ENCODE peak calls at places on chromosome 12, in seven cellular contexts. H is HEK293T, O is GM19239, F is fibroblast of lung, D is left ventricle myocardium superior, Y is AG04449, K is DMS53. Z is an unnamed sample.

GRCh38 chr12:8662592-8662991 is at the start of gene MFAP5:
- DNase-seq in H (no peak), O (no peak), F (peak), D (no peak), Y (peak), K (no peak), Z (no peak)

GRCh38 chr12:22935090-22935489 is 310.1 kb downstream of the ETNK1 start:
- DNase-seq in H (peak), O (no peak), F (no peak), D (peak), Y (no peak), K (no peak), Z (no peak)

GRCh38 chr12:52903285-52903854 is 1.5 kb downstream of the KRT8 start:
- DNase-seq in H (peak), O (peak), F (peak), D (peak), Y (no peak), K (peak), Z (peak)

GRCh38 chr12:12017135-12017581 is 53.6 kb upstream of the BCL2L14 start:
- DNase-seq in H (no peak), O (no peak), F (peak), D (peak), Y (no peak), K (no peak), Z (no peak)

GRCh38 chr12:42364692-42365091 is 38.7 kb downstream of the PPHLN1 start:
- DNase-seq in H (peak), O (no peak), F (no peak), D (no peak), Y (no peak), K (no peak), Z (no peak)

GRCh38 chr12:24494401-24494800 is 454.5 kb downstream of the BCAT1 start:
- DNase-seq in H (no peak), O (no peak), F (peak), D (no peak), Y (no peak), K (no peak), Z (no peak)

GRCh38 chr12:52243774-52244614 is 11.0 kb downstream of the KRT7 start:
- DNase-seq in H (no peak), O (peak), F (peak), D (peak), Y (peak), K (peak), Z (peak)

GRCh38 chr12:38588618-38589309 is 272.2 kb downstream of the ALG10B start:
- DNase-seq in H (no peak), O (no peak), F (no peak), D (no peak), Y (no peak), K (no peak), Z (no peak)

GRCh38 chr12:76820888-76821482 is 57.1 kb downstream of the ZDHHC17 start:
- DNase-seq in H (peak), O (no peak), F (peak), D (peak), Y (no peak), K (peak), Z (no peak)

GRCh38 chr12:106084048-106084671 is 54.6 kb downstream of the NUAK1 start:
- DNase-seq in H (peak), O (no peak), F (peak), D (no peak), Y (peak), K (no peak), Z (no peak)

GRCh38 chr12:31323466-31324115 is 2.4 kb downstream of the SINHCAF start:
- DNase-seq in H (no peak), O (no peak), F (no peak), D (no peak), Y (no peak), K (peak), Z (peak)

GRCh38 chr12:89883630-89884364 is 175.2 kb upstream of the ATP2B1 start:
- DNase-seq in H (no peak), O (no peak), F (peak), D (no peak), Y (no peak), K (no peak), Z (no peak)

GRCh38 chr12:25020621-25021243 is 71.8 kb upstream of the BCAT1 start:
- DNase-seq in H (no peak), O (peak), F (no peak), D (no peak), Y (no peak), K (no peak), Z (no peak)

GRCh38 chr12:97169922-97170321 is 262.9 kb downstream of the NEDD1 start:
- DNase-seq in H (no peak), O (no peak), F (no peak), D (no peak), Y (no peak), K (no peak), Z (no peak)

GRCh38 chr12:60977966-60978365 is 1282.2 kb upstream of the USP15 start:
- DNase-seq in H (peak), O (no peak), F (no peak), D (no peak), Y (no peak), K (peak), Z (no peak)

GRCh38 chr12:49089831-49090773 is 4.5 kb downstream of the DHH start:
- DNase-seq in H (no peak), O (no peak), F (peak), D (peak), Y (no peak), K (peak), Z (no peak)

GRCh38 chr12:109999983-110000505 is 814 bp downstream of the ANKRD13A start:
- DNase-seq in H (no peak), O (no peak), F (peak), D (peak), Y (no peak), K (peak), Z (peak)

GRCh38 chr12:106195638-106196037 is 52.2 kb downstream of the CKAP4 start:
- DNase-seq in H (no peak), O (no peak), F (peak), D (peak), Y (peak), K (no peak), Z (peak)

GRCh38 chr12:30134229-30134628 is 350.5 kb upstream of the TMTC1 start:
- DNase-seq in H (peak), O (no peak), F (no peak), D (no peak), Y (no peak), K (peak), Z (no peak)

GRCh38 chr12:109967383-109968031 is 28.7 kb downstream of the GIT2 start:
- DNase-seq in H (no peak), O (no peak), F (no peak), D (no peak), Y (no peak), K (no peak), Z (peak)

GRCh38 chr12:109710747-109711595 is 2.7 kb upstream of the FAM222A start:
- DNase-seq in H (no peak), O (no peak), F (no peak), D (no peak), Y (peak), K (peak), Z (no peak)

GRCh38 chr12:30357712-30358111 is 338.0 kb downstream of the IPO8 start:
- DNase-seq in H (no peak), O (no peak), F (peak), D (peak), Y (no peak), K (no peak), Z (no peak)

GRCh38 chr12:53502983-53503728 is 2.1 kb downstream of the TARBP2 start:
- DNase-seq in H (no peak), O (no peak), F (no peak), D (no peak), Y (no peak), K (no peak), Z (no peak)

GRCh38 chr12:130818381-130819247 is 20.4 kb downstream of the STX2 start:
- DNase-seq in H (peak), O (peak), F (peak), D (peak), Y (no peak), K (peak), Z (peak)

GRCh38 chr12:80761818-80762217 is 45.1 kb downstream of the MYF5 start:
- DNase-seq in H (no peak), O (no peak), F (peak), D (no peak), Y (no peak), K (no peak), Z (no peak)

GRCh38 chr12:104154806-104155205 is 16.8 kb upstream of the NFYB start:
- DNase-seq in H (no peak), O (no peak), F (no peak), D (no peak), Y (no peak), K (no peak), Z (no peak)

GRCh38 chr12:6534914-6535696 is 788 bp downstream of the GAPDH start:
- DNase-seq in H (peak), O (peak), F (peak), D (peak), Y (no peak), K (peak), Z (peak)

GRCh38 chr12:69837191-69838085 is 12.4 kb downstream of the MYRFL start:
- DNase-seq in H (no peak), O (no peak), F (no peak), D (no peak), Y (no peak), K (no peak), Z (no peak)

GRCh38 chr12:91630118-91630517 is 447.5 kb upstream of the DCN start:
- DNase-seq in H (no peak), O (no peak), F (no peak), D (no peak), Y (no peak), K (no peak), Z (no peak)

GRCh38 chr12:990308-990648 is 745 bp upstream of the ERC1 start:
- DNase-seq in H (peak), O (no peak), F (peak), D (peak), Y (no peak), K (peak), Z (peak)

GRCh38 chr12:14026536-14026935 is 45.1 kb upstream of the GRIN2B start:
- DNase-seq in H (no peak), O (no peak), F (no peak), D (no peak), Y (no peak), K (no peak), Z (no peak)

GRCh38 chr12:12927211-12928079 is 24.5 kb downstream of the GPRC5D start:
- DNase-seq in H (no peak), O (no peak), F (peak), D (peak), Y (no peak), K (peak), Z (peak)

GRCh38 chr12:104522985-104523719 is 66.4 kb downstream of the CHST11 start:
- DNase-seq in H (no peak), O (no peak), F (no peak), D (no peak), Y (no peak), K (no peak), Z (no peak)

GRCh38 chr12:71223139-71223538 is 65.3 kb upstream of the TSPAN8 start:
- DNase-seq in H (no peak), O (no peak), F (peak), D (no peak), Y (no peak), K (peak), Z (no peak)

GRCh38 chr12:85872497-85873091 is 1.5 kb upstream of the NTS start:
- DNase-seq in H (peak), O (no peak), F (peak), D (no peak), Y (peak), K (peak), Z (no peak)

GRCh38 chr12:30965613-30965985 is 39.1 kb downstream of the TSPAN11 start:
- DNase-seq in H (no peak), O (no peak), F (no peak), D (no peak), Y (no peak), K (peak), Z (no peak)

Z was measured in Peyer's patch.